ENCODE peak calls at places on chromosome 2, in eight cellular contexts. U is fibroblast of lung, W is mammary epithelial cell, G is neural progenitor cell, R is HepG2, E is MM.1S, X is GM23338, O is PC-3. J is an unnamed sample.

GRCh38 chr2:1024981-1025380 is 74.3 kb downstream of the SNTG2 start:
- DNase-seq in O (no peak), U (no peak), X (no peak), E (no peak), W (peak), R (no peak), G (no peak), J (no peak)

GRCh38 chr2:33363599-33364300 is 112.7 kb upstream of the RASGRP3 start:
- DNase-seq in X (no peak), O (no peak), G (no peak), U (peak), W (no peak), R (no peak), E (no peak), J (peak)

GRCh38 chr2:235112365-235112764 is 160.5 kb downstream of the SH3BP4 start:
- DNase-seq in W (no peak), G (no peak), U (no peak), X (no peak), E (no peak), O (no peak), R (no peak), J (no peak)

GRCh38 chr2:120305296-120305695 is 40.6 kb upstream of the INHBB start:
- DNase-seq in R (peak), W (no peak), E (peak), G (peak), O (peak), X (peak), U (peak), J (no peak)

GRCh38 chr2:46569061-46569560 is 89.7 kb downstream of the TMEM247 start:
- DNase-seq in E (peak), O (no peak), R (no peak), W (no peak), G (no peak), X (no peak), U (peak), J (no peak)

GRCh38 chr2:200525066-200525465 is 941 bp upstream of the SGO2 start:
- DNase-seq in U (no peak), X (no peak), R (no peak), E (no peak), G (no peak), O (peak), W (no peak), J (no peak)

GRCh38 chr2:123468071-123468470 is 557.0 kb upstream of the CNTNAP5 start:
- DNase-seq in X (no peak), W (peak), G (no peak), U (no peak), R (no peak), E (no peak), O (peak), J (no peak)

GRCh38 chr2:43057026-43057741 is 169.2 kb downstream of the ZFP36L2 start:
- DNase-seq in G (no peak), W (no peak), O (peak), U (no peak), X (no peak), E (no peak), R (no peak), J (no peak)

GRCh38 chr2:58336416-58336815 is 95.3 kb upstream of the FANCL start:
- DNase-seq in G (peak), R (no peak), U (no peak), X (peak), O (no peak), E (no peak), W (no peak), J (no peak)

GRCh38 chr2:36615214-36615613 is 17.2 kb upstream of the FEZ2 start:
- DNase-seq in E (no peak), G (no peak), W (no peak), U (peak), X (peak), R (no peak), O (no peak), J (no peak)

GRCh38 chr2:237590272-237591020 is at the start of gene RAB17:
- DNase-seq in E (no peak), O (peak), U (peak), R (peak), W (peak), X (peak), G (no peak), J (no peak)

GRCh38 chr2:43934567-43934966 is 61.2 kb downstream of the LRPPRC start:
- DNase-seq in W (peak), E (no peak), X (no peak), R (no peak), U (no peak), O (no peak), G (no peak), J (no peak)

GRCh38 chr2:1049691-1050090 is 99.0 kb downstream of the SNTG2 start:
- DNase-seq in U (peak), O (no peak), G (no peak), W (peak), E (no peak), X (no peak), R (no peak), J (no peak)

GRCh38 chr2:235216901-235217300 is 265.1 kb downstream of the SH3BP4 start:
- DNase-seq in E (no peak), O (no peak), U (no peak), G (no peak), R (no peak), W (no peak), X (no peak), J (no peak)

GRCh38 chr2:20657522-20658235 is 6.8 kb upstream of the HS1BP3 start:
- DNase-seq in W (no peak), O (no peak), R (no peak), U (no peak), E (no peak), G (no peak), X (peak), J (no peak)

DNA sequence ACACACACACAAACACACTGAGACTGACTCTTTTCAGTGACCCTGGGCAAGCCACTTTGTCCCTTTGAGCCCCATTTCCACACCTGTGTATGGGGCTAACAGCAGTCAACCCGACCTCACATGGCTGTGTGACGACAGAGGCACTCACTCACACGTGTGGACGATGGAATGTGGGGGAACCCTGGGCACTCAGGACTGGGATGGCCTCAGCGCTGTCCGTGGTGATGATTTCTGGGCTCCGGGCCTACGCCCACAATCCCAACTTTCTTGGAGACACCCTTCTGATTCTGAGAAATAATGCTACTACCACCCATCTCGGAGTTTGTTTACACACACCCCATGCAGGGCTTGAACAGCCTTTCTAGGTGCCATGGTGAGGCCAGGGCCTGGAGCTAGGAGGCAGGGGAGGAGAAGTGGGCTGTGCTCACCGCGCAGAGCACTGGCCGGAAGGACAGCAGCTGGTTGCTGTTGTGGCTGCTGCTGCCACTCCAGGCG is 1.5 kb downstream of the CRYBA2 start:
- DNase-seq in U (peak), G (peak), R (no peak), E (no peak), O (peak), X (peak), W (peak), J (no peak)
- TF ChIP-seq EZH2 in U (peak), G (peak), R (peak), E (no peak), O (no peak), X (peak), W (no peak), J (peak)

GRCh38 chr2:109615637-109616144 is 1.5 kb downstream of the SOWAHC start:
- DNase-seq in U (no peak), G (peak), W (peak), O (peak), E (no peak), X (peak), R (peak), J (no peak)
- TF ChIP-seq EZH2 in U (no peak), G (peak), W (no peak), O (no peak), E (no peak), X (no peak), R (no peak), J (no peak)

GRCh38 chr2:10303174-10303633 is 500 bp downstream of the HPCAL1 start:
- DNase-seq in G (peak), W (peak), U (peak), X (no peak), E (no peak), R (no peak), O (no peak), J (no peak)
- TF ChIP-seq EZH2 in G (peak), W (no peak), U (no peak), X (peak), E (no peak), R (no peak), O (no peak), J (no peak)

GRCh38 chr2:89767581-89768435 is 1076.3 kb downstream of the RPIA start:
- DNase-seq in R (no peak), U (no peak), O (no peak), W (no peak), E (no peak), X (peak), G (no peak), J (no peak)
- TF ChIP-seq EZH2 in R (peak), U (no peak), O (no peak), W (no peak), E (no peak), X (peak), G (no peak), J (no peak)

J was measured in endothelial cell of umbilical vein.